ENCODE peak calls at places on chromosomes 6 and 20, in nine cellular contexts. S is neural crest cell; H is cardiac fibroblast; M is AG09309; G is fibroblast of the conjunctiva; X is NCI-H1417; N is suprapubic skin; A is D341Med; W is stimulated activated CD8-positive, alpha-beta memory T cell treated with anti-CD3 and anti-CD28 coated beads, Interleukin-12 subunit alpha, Interleukin-12 subunit beta, amount 100 ng/mL, for 4 hours. Z is an unnamed sample.

GRCh38 chr6:48426636-48427035 is 315.6 kb upstream of the PTCHD4 start:
- DNase-seq in H (peak; percentile 87), S (no peak), N (no peak), M (peak; percentile 51), X (no peak), A (no peak), W (no peak), G (peak; percentile 70), Z (no peak)

GRCh38 chr6:56345539-56346090 is 98.2 kb upstream of the COL21A1 start:
- DNase-seq in M (no peak), N (no peak), G (no peak), X (no peak), S (no peak), H (no peak), A (no peak), W (no peak), Z (no peak)

GRCh38 chr6:25311251-25311910 is 32.2 kb downstream of the CARMIL1 start:
- DNase-seq in N (no peak), M (peak; percentile 62), A (no peak), W (no peak), H (peak; percentile 58), X (peak; percentile 5), G (no peak), S (no peak), Z (no peak)

GRCh38 chr6:14074723-14075503 is 42.7 kb upstream of the CD83 start:
- DNase-seq in G (no peak), M (no peak), H (peak; percentile 62), N (no peak), A (peak; percentile 40), X (no peak), W (no peak), S (no peak), Z (no peak)

GRCh38 chr6:52388790-52389189 is 26.8 kb downstream of the PAQR8 start:
- DNase-seq in X (no peak), N (no peak), W (no peak), M (no peak), S (no peak), A (no peak), G (no peak), H (no peak), Z (no peak)

GRCh38 chr20:44041001-44041400 is 126.3 kb downstream of the TOX2 start:
- DNase-seq in H (no peak), X (no peak), G (no peak), A (no peak), N (no peak), S (no peak), M (no peak), W (no peak), Z (no peak)

GRCh38 chr20:25544760-25545159 is 40.6 kb downstream of the NINL start:
- DNase-seq in N (no peak), H (no peak), G (no peak), M (no peak), X (no peak), W (no peak), A (peak; percentile 66), S (no peak), Z (no peak)

GRCh38 chr6:137218917-137219663 is at the start of gene IFNGR1:
- DNase-seq in S (peak; percentile 92), A (peak; percentile 98), N (peak; percentile 98), W (peak; percentile 89), H (peak; percentile 96), X (peak; percentile 95), M (no peak), G (peak; percentile 78), Z (peak; percentile 91)

GRCh38 chr6:112044856-112045255 is 9.0 kb upstream of the CCN6 start:
- DNase-seq in S (no peak), X (no peak), M (peak; percentile 93), H (peak; percentile 71), N (no peak), W (no peak), G (no peak), A (no peak), Z (no peak)

GRCh38 chr6:90466191-90466940 is 120.5 kb downstream of the MAP3K7 start:
- DNase-seq in A (no peak), M (no peak), N (no peak), G (no peak), X (no peak), H (no peak), S (no peak), W (no peak), Z (no peak)

GRCh38 chr6:34926655-34927054 is 37.6 kb downstream of the ANKS1A start:
- DNase-seq in G (no peak), S (no peak), H (no peak), M (no peak), X (no peak), N (no peak), W (no peak), A (no peak), Z (no peak)

GRCh38 chr20:54284928-54285704 is 77.2 kb downstream of the PFDN4 start:
- DNase-seq in S (no peak), A (no peak), N (no peak), W (no peak), X (no peak), M (no peak), G (no peak), H (no peak), Z (no peak)

GRCh38 chr6:14816106-14816864 is 429.6 kb upstream of the JARID2 start:
- DNase-seq in W (no peak), S (no peak), X (no peak), M (no peak), A (no peak), G (no peak), H (peak; percentile 72), N (no peak), Z (no peak)

GRCh38 chr6:29461021-29461814 is 4.3 kb downstream of the OR2H1 start:
- DNase-seq in X (no peak), G (no peak), H (no peak), A (no peak), W (no peak), M (no peak), S (no peak), N (no peak), Z (no peak)

GRCh38 chr6:16305246-16305725 is 66.9 kb downstream of the GMPR start:
- DNase-seq in G (no peak), H (no peak), N (no peak), W (no peak), S (no peak), A (no peak), X (no peak), M (no peak), Z (peak; percentile 76)

GRCh38 chr20:39874049-39874893 is 814.8 kb downstream of the MAFB start:
- DNase-seq in H (peak; percentile 85), S (peak; percentile 64), M (no peak), W (no peak), G (peak; percentile 81), N (peak; percentile 81), X (peak; percentile 45), A (peak; percentile 38), Z (peak; percentile 46)

GRCh38 chr6:15621203-15622044 is 41.4 kb downstream of the DTNBP1 start:
- DNase-seq in A (no peak), X (no peak), S (no peak), G (no peak), H (peak; percentile 42), M (no peak), N (no peak), W (no peak), Z (no peak)

GRCh38 chr6:139970591-139970991 is 596.1 kb upstream of the CITED2 start:
- DNase-seq in G (no peak), H (peak; percentile 54), M (no peak), W (no peak), A (no peak), X (no peak), S (no peak), N (no peak), Z (no peak)

GRCh38 chr6:13496508-13497180 is 9.2 kb upstream of the GFOD1 start:
- DNase-seq in H (peak; percentile 35), S (no peak), N (no peak), X (no peak), M (no peak), G (no peak), A (no peak), W (no peak), Z (no peak)

GRCh38 chr20:10861619-10862018 is 187.8 kb upstream of the JAG1 start:
- DNase-seq in N (no peak), W (no peak), X (peak; percentile 62), S (no peak), G (no peak), M (no peak), A (no peak), H (no peak), Z (no peak)

GRCh38 chr6:149249370-149250357 is 67.8 kb upstream of the TAB2 start:
- DNase-seq in G (no peak), M (no peak), X (no peak), A (no peak), W (no peak), H (peak; percentile 13), S (no peak), N (no peak), Z (no peak)

GRCh38 chr6:56729719-56730118 is 87.0 kb upstream of the DST start:
- DNase-seq in W (no peak), N (no peak), X (no peak), A (no peak), S (no peak), M (peak; percentile 41), G (no peak), H (peak; percentile 36), Z (no peak)

GRCh38 chr20:62043131-62043914 is 22.4 kb downstream of the TAF4 start:
- DNase-seq in A (no peak), G (no peak), H (peak; percentile 57), N (no peak), X (no peak), W (no peak), M (no peak), S (no peak), Z (no peak)

GRCh38 chr6:138605958-138606357 is 106.7 kb upstream of the NHSL1 start:
- DNase-seq in G (no peak), M (no peak), S (no peak), W (no peak), N (no peak), A (no peak), X (no peak), H (no peak), Z (no peak)

GRCh38 chr6:108561742-108562502 is 1.2 kb downstream of the FOXO3 start:
- DNase-seq in N (peak; percentile 73), W (no peak), A (no peak), G (no peak), X (peak; percentile 60), S (peak; percentile 20), M (no peak), H (no peak), Z (no peak)

GRCh38 chr6:2732503-2733089 is 18.1 kb downstream of the MYLK4 start:
- DNase-seq in G (peak; percentile 5), A (no peak), H (peak; percentile 51), N (no peak), W (no peak), M (no peak), X (no peak), S (no peak), Z (no peak)

GRCh38 chr6:56909115-56909907 is 45.6 kb upstream of the BEND6 start:
- DNase-seq in X (no peak), G (no peak), S (no peak), M (no peak), A (no peak), N (no peak), W (no peak), H (no peak), Z (no peak)

GRCh38 chr6:8436956-8437355 is 1.6 kb upstream of the SLC35B3 start:
- DNase-seq in M (no peak), S (no peak), X (no peak), W (no peak), G (no peak), H (no peak), N (no peak), A (no peak), Z (no peak)

GRCh38 chr20:35654415-35654814 is 10.3 kb downstream of the CPNE1 start:
- DNase-seq in H (no peak), N (no peak), S (no peak), M (no peak), X (no peak), A (no peak), W (no peak), G (no peak), Z (no peak)

GRCh38 chr6:35058827-35059522 is 82.2 kb downstream of the TCP11 start:
- DNase-seq in H (no peak), S (no peak), X (no peak), G (no peak), W (no peak), M (no peak), A (no peak), N (no peak), Z (peak; percentile 54)

GRCh38 chr20:58746551-58747399 is 54.2 kb downstream of the NPEPL1 start:
- DNase-seq in X (no peak), G (no peak), N (no peak), M (no peak), S (no peak), A (no peak), H (peak; percentile 25), W (no peak), Z (no peak)

Z was measured in germinal center.